ENCODE peak calls at places on chromosomes 4 and X, in five cellular contexts. M is type B pancreatic cell, B is breast epithelium, D is tibial artery, R is fibroblast of mammary gland. K is an unnamed sample.

GRCh38 chr4:67446811-67447210 is 98.5 kb downstream of the CENPC start:
- DNase-seq in M (no peak), D (no peak), R (no peak), B (no peak), K (no peak)

GRCh38 chr4:86107112-86107511 is 252.7 kb downstream of the MAPK10 start:
- DNase-seq in R (no peak), B (no peak), D (no peak), M (no peak), K (no peak)

GRCh38 chrX:153931748-153932147 is 3.1 kb downstream of the NAA10 start:
- DNase-seq in M (no peak), D (no peak), R (no peak), B (no peak), K (no peak)

GRCh38 chr4:6692806-6693205 is 872 bp upstream of the S100P start:
- DNase-seq in M (no peak), D (no peak), R (peak), B (no peak), K (no peak)

GRCh38 chr4:7399433-7400234 is 35.1 kb downstream of the PSAPL1 start:
- DNase-seq in M (peak), R (no peak), D (peak), B (no peak), K (no peak)

GRCh38 chr4:40190880-40191815 is 5.7 kb upstream of the RHOH start:
- DNase-seq in M (no peak), R (peak), D (no peak), B (no peak), K (no peak)

GRCh38 chrX:119887721-119888425 is 7.8 kb upstream of the AKAP14 start:
- DNase-seq in M (peak), B (no peak), D (peak), R (peak), K (no peak)

GRCh38 chr4:138242076-138242829 is at the start of gene SLC7A11:
- DNase-seq in R (peak), D (peak), M (no peak), B (peak), K (peak)

GRCh38 chrX:30918480-30918879 is 29.4 kb upstream of the TAB3 start:
- DNase-seq in D (no peak), M (no peak), B (no peak), R (no peak), K (no peak)

GRCh38 chr4:143046454-143046853 is 138.3 kb upstream of the USP38 start:
- DNase-seq in D (no peak), R (no peak), B (no peak), M (no peak), K (no peak)

GRCh38 chr4:5638316-5638715 is 70.0 kb downstream of the EVC2 start:
- DNase-seq in R (peak), M (no peak), D (no peak), B (no peak), K (peak)

GRCh38 chr4:29405151-29405550 is 1315.0 kb upstream of the PCDH7 start:
- DNase-seq in B (no peak), M (no peak), R (no peak), D (no peak), K (no peak)

GRCh38 chr4:167232805-167233522 is 1.3 kb downstream of the SPOCK3 start:
- DNase-seq in R (no peak), M (no peak), B (no peak), D (no peak), K (no peak)

GRCh38 chr4:22932326-22932725 is 239.6 kb downstream of the GBA3 start:
- DNase-seq in B (no peak), M (no peak), D (no peak), R (no peak), K (no peak)

GRCh38 chr4:112938461-112939058 is 110.9 kb upstream of the ANK2 start:
- DNase-seq in R (peak), B (no peak), D (no peak), M (no peak), K (peak)

GRCh38 chrX:86148594-86148993 is 343 bp downstream of the DACH2 start:
- DNase-seq in D (no peak), R (no peak), B (no peak), M (peak), K (no peak)

GRCh38 chr4:20512053-20512810 is 188.0 kb upstream of the PACRGL start:
- DNase-seq in B (no peak), R (no peak), M (no peak), D (no peak), K (no peak)

GRCh38 chrX:9467751-9468150 is 2.9 kb downstream of the TBL1X start:
- DNase-seq in R (no peak), M (no peak), D (no peak), B (no peak), K (no peak)

GRCh38 chr4:43843501-43843900 is 605.1 kb downstream of the KCTD8 start:
- DNase-seq in B (no peak), M (no peak), D (no peak), R (no peak), K (no peak)

GRCh38 chr4:96736352-96736889 is 896.5 kb downstream of the PDHA2 start:
- DNase-seq in R (no peak), B (no peak), D (no peak), M (no peak), K (no peak)

DNA sequence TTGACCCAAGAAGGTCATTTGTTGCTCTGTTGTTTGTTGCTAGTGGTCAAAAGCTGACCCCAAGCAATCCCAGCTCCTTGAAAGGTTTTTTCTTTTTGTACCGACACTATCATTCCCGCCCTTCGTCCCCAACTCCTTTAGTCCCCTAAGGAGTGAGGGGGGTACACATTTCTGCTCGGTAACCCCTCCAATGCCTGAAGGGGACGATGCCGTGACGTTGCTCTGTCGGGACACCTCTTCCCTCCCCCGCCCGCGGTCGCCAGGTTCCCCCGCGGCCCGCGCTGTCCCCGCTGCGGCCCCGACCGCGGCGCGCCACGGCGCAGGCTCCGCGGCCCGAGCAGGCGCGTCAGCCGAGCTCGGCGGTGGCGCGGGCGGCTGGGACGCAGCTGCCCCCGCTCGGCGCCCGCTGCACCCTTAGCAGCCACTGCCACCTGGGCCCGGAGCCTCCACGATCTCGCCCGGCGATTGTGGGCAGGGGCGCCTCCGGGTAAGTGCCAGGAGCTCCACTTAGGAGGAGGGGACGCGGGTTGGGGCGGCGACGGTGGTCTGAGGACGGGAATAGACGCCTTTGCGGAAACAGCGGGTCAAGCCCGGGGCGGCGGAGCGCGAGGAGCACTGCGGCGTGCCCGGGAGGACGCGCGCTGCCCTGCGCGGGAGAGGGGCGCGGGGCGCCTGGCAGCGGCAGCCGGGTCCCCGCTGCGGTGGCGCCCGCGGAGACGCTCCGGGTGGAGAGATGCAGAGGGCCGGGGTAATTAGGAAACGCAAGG is at the start of gene GLRB:
- DNase-seq in R (no peak), M (peak), D (peak), B (no peak), K (no peak)
- TF ChIP-seq CTCF in R (no peak), M (no peak), D (no peak), B (no peak), K (no peak)

GRCh38 chrX:77910108-77910840 is at the start of gene ATP7A:
- DNase-seq in B (peak), D (peak), R (peak), M (peak), K (peak)
- TF ChIP-seq CTCF in B (peak), D (peak), R (peak), M (peak), K (peak)

GRCh38 chr4:76982638-76983579 is 33.4 kb downstream of the SEPTIN11 start:
- DNase-seq in M (no peak), D (no peak), B (no peak), R (peak), K (no peak)
- TF ChIP-seq CTCF in M (peak), D (no peak), B (peak), R (peak), K (peak)

GRCh38 chr4:13980317-13980716 is 352.8 kb upstream of the BOD1L1 start:
- DNase-seq in D (no peak), R (peak), M (no peak), B (no peak), K (peak)
- TF ChIP-seq CTCF in D (no peak), R (no peak), M (no peak), B (no peak), K (no peak)